ENCODE peak calls at places on chromosomes 2 and 18, in four cellular contexts. M is HepG2, X is WTC11, T is K562. S is an unnamed sample.

GRCh38 chr2:220335591-220335915 is 708.1 kb downstream of the SLC4A3 start:
- DNase-seq in X (no peak), T (no peak), M (no peak), S (no peak)

GRCh38 chr2:43950383-43951008 is 45.3 kb downstream of the LRPPRC start:
- DNase-seq in X (no peak), M (peak; percentile 54), T (no peak), S (no peak)

GRCh38 chr2:132581917-132582316 is 88.1 kb downstream of the LYPD1 start:
- DNase-seq in T (no peak), X (no peak), M (no peak), S (no peak)

GRCh38 chr2:208466133-208466919 is 59.7 kb downstream of the PTH2R start:
- DNase-seq in M (peak; percentile 61), X (peak; percentile 46), T (peak; percentile 33), S (no peak)

GRCh38 chr2:111168528-111168929 is 47.8 kb downstream of the BCL2L11 start:
- DNase-seq in M (no peak), T (peak; percentile 85), X (no peak), S (peak; percentile 68)

GRCh38 chr2:46829240-46829970 is 86.2 kb downstream of the MCFD2 start:
- DNase-seq in X (no peak), M (no peak), T (no peak), S (no peak)

GRCh38 chr2:168427451-168427850 is 28.6 kb upstream of the CERS6 start:
- DNase-seq in M (no peak), T (no peak), X (no peak), S (no peak)

GRCh38 chr2:234003972-234004617 is 46.4 kb upstream of the SPP2 start:
- DNase-seq in X (no peak), T (no peak), M (no peak), S (no peak)

GRCh38 chr18:44777429-44778192 is 96.9 kb downstream of the SETBP1 start:
- DNase-seq in X (no peak), T (no peak), M (no peak), S (no peak)

GRCh38 chr18:45638544-45638943 is 23.3 kb downstream of the SLC14A2 start:
- DNase-seq in T (no peak), X (no peak), M (no peak), S (no peak)

GRCh38 chr18:27685807-27686412 is 491.0 kb downstream of the CDH2 start:
- DNase-seq in X (peak; percentile 32), M (peak; percentile 14), T (peak; percentile 14), S (no peak)

GRCh38 chr2:182767578-182767977 is 51.5 kb downstream of the DNAJC10 start:
- DNase-seq in T (no peak), M (peak; percentile 47), X (no peak), S (no peak)

GRCh38 chr2:129056309-129056958 is 737.8 kb upstream of the HS6ST1 start:
- DNase-seq in T (no peak), M (no peak), X (no peak), S (no peak)

GRCh38 chr2:111057721-111058120 is 63.0 kb upstream of the BCL2L11 start:
- DNase-seq in M (no peak), T (no peak), X (no peak), S (no peak)

GRCh38 chr2:98702127-98702802 is 28.7 kb downstream of the MGAT4A start:
- DNase-seq in X (no peak), T (no peak), M (peak; percentile 91), S (no peak)

GRCh38 chr2:238106339-238106697 is 6.2 kb downstream of the ESPNL start:
- DNase-seq in M (no peak), T (no peak), X (peak; percentile 41), S (no peak)

GRCh38 chr2:175140332-175140731 is 27.7 kb downstream of the ATF2 start:
- DNase-seq in T (no peak), M (no peak), X (no peak), S (no peak)

GRCh38 chr18:45066868-45067267 is 386.2 kb downstream of the SETBP1 start:
- DNase-seq in X (no peak), M (no peak), T (no peak), S (peak; percentile 2)

GRCh38 chr2:225602205-225602604 is 202.7 kb downstream of the NYAP2 start:
- DNase-seq in T (peak; percentile 6), M (no peak), X (no peak), S (no peak)

GRCh38 chr2:191374366-191374765 is 129.2 kb downstream of the MYO1B start:
- DNase-seq in T (no peak), X (no peak), M (no peak), S (no peak)

GRCh38 chr18:42536442-42536841 is 579.0 kb downstream of the RIT2 start:
- DNase-seq in T (no peak), M (no peak), X (no peak), S (no peak)

GRCh38 chr2:235530735-235531134 is 36.9 kb downstream of the AGAP1 start:
- DNase-seq in X (no peak), M (no peak), T (no peak), S (no peak)

GRCh38 chr2:8605350-8606065 is 76.3 kb upstream of the ID2 start:
- DNase-seq in M (no peak), T (no peak), X (no peak), S (no peak)

GRCh38 chr2:12500899-12501298 is 215.8 kb upstream of the TRIB2 start:
- DNase-seq in T (no peak), M (no peak), X (no peak), S (no peak)
- TF ChIP-seq USF2 in T (no peak), M (no peak), X (no peak), S (no peak)

GRCh38 chr2:109255594-109255993 is 126.6 kb downstream of the SH3RF3 start:
- DNase-seq in X (no peak), T (no peak), M (no peak), S (no peak)

GRCh38 chr2:109256921-109257320 is 127.9 kb downstream of the SH3RF3 start:
- DNase-seq in M (no peak), T (no peak), X (no peak), S (no peak)

GRCh38 chr2:109256111-109256510 is 127.1 kb downstream of the SH3RF3 start:
- DNase-seq in T (no peak), X (no peak), M (no peak), S (no peak)

GRCh38 chr2:109254174-109254904 is 125.3 kb downstream of the SH3RF3 start:
- DNase-seq in T (no peak), M (no peak), X (no peak), S (peak; percentile 94)

DNA sequence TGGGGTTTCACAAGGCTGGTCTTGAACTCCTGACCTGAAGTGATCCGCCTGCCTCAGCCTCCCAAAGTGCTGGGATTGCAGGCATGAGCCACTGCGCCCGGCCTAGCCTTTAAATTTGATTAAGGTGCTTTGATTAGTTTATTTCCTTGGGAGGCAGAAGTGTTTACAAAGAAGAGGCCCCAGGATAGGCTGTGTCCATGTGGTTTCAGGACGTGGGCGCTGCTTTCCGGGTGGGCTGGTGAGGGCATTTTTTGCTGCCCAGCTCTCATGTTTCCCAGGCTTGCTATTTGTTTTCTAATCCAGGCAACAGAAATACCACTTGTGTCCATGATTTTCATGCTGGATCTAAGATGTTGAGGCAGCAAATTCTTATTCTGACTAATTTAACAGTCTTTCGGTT is 124.2 kb downstream of the SH3RF3 start:
- DNase-seq in T (no peak), X (no peak), M (no peak), S (no peak)
- TF ChIP-seq CBFB in T (no peak), X (no peak), M (no peak), S (no peak)

DNA sequence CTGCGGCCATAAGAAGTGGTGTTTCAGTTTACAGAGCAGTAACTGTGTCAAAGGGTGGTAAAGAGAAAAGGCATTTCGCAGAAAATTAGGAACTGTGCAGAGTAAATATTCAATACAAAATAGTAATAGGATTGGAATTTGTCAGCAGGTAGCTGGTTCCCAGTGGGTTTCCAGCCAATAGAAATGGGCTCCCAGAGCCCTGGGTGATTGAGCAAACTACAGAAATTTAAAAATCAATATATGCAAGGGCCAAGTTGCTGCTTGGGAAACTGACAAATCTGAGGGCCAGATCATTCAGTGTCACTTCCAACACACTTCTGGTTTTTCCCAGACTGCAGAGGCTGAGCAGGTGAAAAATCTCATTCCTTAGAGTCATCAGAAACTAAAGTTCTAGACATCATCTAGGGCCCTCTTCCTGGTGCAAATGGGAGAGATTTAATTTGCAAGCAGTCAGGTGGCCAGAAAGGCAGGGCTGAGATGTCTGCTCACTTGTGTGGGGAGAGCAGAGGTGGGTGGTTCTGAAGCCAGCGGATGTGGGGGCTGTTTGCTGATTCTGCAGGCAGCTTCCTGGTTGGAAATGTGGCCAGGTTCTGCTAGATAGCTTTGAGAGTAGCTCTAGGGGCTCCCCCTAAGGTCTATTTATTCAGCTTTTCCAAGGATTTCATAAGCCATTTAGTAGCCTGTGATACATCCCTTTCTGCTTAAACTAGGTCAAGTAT is 182.4 kb downstream of the NCK2 start:
- DNase-seq in M (peak; percentile 21), X (no peak), T (no peak), S (no peak)
- TF ChIP-seq USF2 in M (no peak), X (no peak), T (no peak), S (no peak)

DNA sequence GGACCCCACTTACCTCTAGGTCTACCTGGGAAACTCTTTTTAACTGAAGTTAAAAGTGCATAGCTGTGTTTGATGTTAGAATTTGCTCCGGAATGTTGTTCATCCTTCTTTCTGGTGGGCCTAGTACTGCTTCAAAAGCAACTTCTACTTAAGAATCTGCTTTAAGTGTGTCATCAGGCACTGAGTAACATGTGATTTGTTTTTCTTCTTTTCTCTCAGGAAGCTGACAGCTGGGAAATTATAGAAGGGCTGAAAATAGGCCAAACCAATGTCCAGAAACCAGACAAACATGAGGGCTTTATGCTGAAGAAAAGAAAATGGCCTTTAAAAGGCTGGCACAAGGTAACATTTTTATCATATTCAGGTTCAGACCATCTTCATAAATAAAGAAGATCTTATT is 122.9 kb downstream of the PRKRA start:
- DNase-seq in T (no peak), M (no peak), X (no peak), S (no peak)
- TF ChIP-seq CBFB in T (no peak), M (no peak), X (no peak), S (no peak)

GRCh38 chr2:215186021-215186420 is 47.6 kb upstream of the ABCA12 start:
- DNase-seq in X (no peak), M (no peak), T (no peak), S (no peak)

GRCh38 chr2:215190588-215190987 is 52.2 kb upstream of the ABCA12 start:
- DNase-seq in X (no peak), T (no peak), M (no peak), S (no peak)

GRCh38 chr2:215188078-215188477 is 49.7 kb upstream of the ABCA12 start:
- DNase-seq in T (no peak), M (no peak), X (no peak), S (no peak)

DNA sequence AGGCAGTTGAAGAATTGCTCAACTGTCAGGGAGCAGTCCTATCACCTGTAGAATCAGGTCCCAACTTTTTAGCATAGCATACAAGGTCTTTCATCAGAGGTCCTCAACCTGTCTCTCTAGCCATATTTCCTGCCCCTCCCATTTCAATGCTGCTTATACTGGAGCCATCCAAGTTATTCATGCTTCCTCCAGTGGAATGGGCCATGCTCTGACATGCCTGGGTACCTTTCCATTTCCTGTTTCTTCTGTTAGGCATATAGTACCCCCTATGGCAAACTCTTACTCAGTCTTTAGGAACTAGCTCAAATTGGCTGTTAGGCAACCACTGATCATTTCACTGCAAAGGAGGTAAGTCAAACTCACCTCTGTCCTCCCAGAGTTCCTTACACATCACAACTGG is 51.0 kb upstream of the ABCA12 start:
- DNase-seq in M (no peak), X (no peak), T (no peak), S (no peak)
- TF ChIP-seq USF2 in M (no peak), X (no peak), T (no peak), S (no peak)

DNA sequence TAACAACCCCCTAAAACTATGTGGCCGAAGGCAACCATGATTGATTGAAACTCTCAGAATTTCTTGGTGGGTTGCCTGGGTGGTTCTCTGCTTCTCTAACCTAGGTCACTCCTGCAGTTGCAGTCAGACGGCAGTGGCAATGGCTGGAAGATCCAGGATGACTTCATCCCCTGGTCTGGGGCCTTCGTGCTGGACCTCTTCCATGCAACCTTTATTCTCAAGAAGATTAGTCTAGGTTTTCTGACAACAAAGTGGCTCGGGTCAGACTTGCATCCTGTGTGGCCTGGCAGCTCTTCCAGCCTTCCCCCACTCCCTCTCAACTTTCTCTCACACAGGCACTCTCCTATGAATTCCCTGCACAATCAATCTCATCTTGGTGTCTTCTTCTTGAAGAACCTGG is 76.4 kb downstream of the METTL4 start:
- DNase-seq in M (no peak), X (no peak), T (no peak), S (no peak)
- TF ChIP-seq CBFB in M (no peak), X (no peak), T (no peak), S (no peak)